ENCODE peak calls at places on chromosomes 13 and 19, in eight cellular contexts. One of them, this sample, is unnamed.

GRCh38 chr13:97327521-97328221 is 105.5 kb downstream of the MBNL2 start:
- DNase-seq in upper lobe of left lung: no peak
- DNase-seq in HepG2: no peak
- DNase-seq in transverse colon: no peak
- DNase-seq in SK-N-SH: no peak
- DNase-seq in H1: no peak
- DNase-seq in ovary: no peak
- DNase-seq in tibial nerve: no peak
- DNase-seq in this sample: no peak

GRCh38 chr13:27607125-27607524 is 13.2 kb downstream of the LNX2 start:
- DNase-seq in upper lobe of left lung: no peak
- DNase-seq in HepG2: peak; percentile 50
- DNase-seq in transverse colon: peak; percentile 23
- DNase-seq in SK-N-SH: no peak
- DNase-seq in H1: no peak
- DNase-seq in ovary: no peak
- DNase-seq in tibial nerve: no peak
- DNase-seq in this sample: no peak

GRCh38 chr19:3868770-3869456 is at the start of gene ZFR2:
- DNase-seq in upper lobe of left lung: peak; percentile 82
- DNase-seq in HepG2: no peak
- DNase-seq in transverse colon: no peak
- DNase-seq in SK-N-SH: peak; percentile 86
- DNase-seq in H1: peak; percentile 91
- DNase-seq in ovary: no peak
- DNase-seq in tibial nerve: no peak
- DNase-seq in this sample: no peak

GRCh38 chr19:27672309-27673047 is 1540.5 kb downstream of the UQCRFS1 start:
- DNase-seq in upper lobe of left lung: no peak
- DNase-seq in HepG2: no peak
- DNase-seq in transverse colon: no peak
- DNase-seq in SK-N-SH: no peak
- DNase-seq in H1: no peak
- DNase-seq in ovary: no peak
- DNase-seq in tibial nerve: no peak
- DNase-seq in this sample: peak; percentile 15

GRCh38 chr19:574658-575526 is 2.5 kb downstream of the BSG start:
- DNase-seq in upper lobe of left lung: peak; percentile 74
- DNase-seq in HepG2: peak; percentile 35
- DNase-seq in transverse colon: no peak
- DNase-seq in SK-N-SH: no peak
- DNase-seq in H1: no peak
- DNase-seq in ovary: no peak
- DNase-seq in tibial nerve: no peak
- DNase-seq in this sample: peak; percentile 69

GRCh38 chr13:98173431-98173921 is 3.6 kb downstream of the RNF113B start:
- DNase-seq in upper lobe of left lung: no peak
- DNase-seq in HepG2: peak; percentile 95
- DNase-seq in transverse colon: peak; percentile 15
- DNase-seq in SK-N-SH: no peak
- DNase-seq in H1: no peak
- DNase-seq in ovary: peak; percentile 50
- DNase-seq in tibial nerve: peak; percentile 10
- DNase-seq in this sample: no peak

GRCh38 chr13:94886191-94886590 is 173.8 kb upstream of the SOX21 start:
- DNase-seq in upper lobe of left lung: no peak
- DNase-seq in HepG2: no peak
- DNase-seq in transverse colon: no peak
- DNase-seq in SK-N-SH: no peak
- DNase-seq in H1: no peak
- DNase-seq in ovary: no peak
- DNase-seq in tibial nerve: no peak
- DNase-seq in this sample: no peak

GRCh38 chr19:51339313-51339686 is 2.6 kb downstream of the VSIG10L start:
- DNase-seq in upper lobe of left lung: no peak
- DNase-seq in HepG2: no peak
- DNase-seq in transverse colon: no peak
- DNase-seq in SK-N-SH: no peak
- DNase-seq in H1: no peak
- DNase-seq in ovary: no peak
- DNase-seq in tibial nerve: no peak
- DNase-seq in this sample: no peak

GRCh38 chr19:48355555-48355954 is 8.2 kb downstream of the TMEM143 start:
- DNase-seq in upper lobe of left lung: no peak
- DNase-seq in HepG2: no peak
- DNase-seq in transverse colon: no peak
- DNase-seq in SK-N-SH: no peak
- DNase-seq in H1: no peak
- DNase-seq in ovary: no peak
- DNase-seq in tibial nerve: no peak
- DNase-seq in this sample: no peak

GRCh38 chr13:23354520-23354919 is 79.0 kb downstream of the SACS start:
- DNase-seq in upper lobe of left lung: peak; percentile 30
- DNase-seq in HepG2: no peak
- DNase-seq in transverse colon: no peak
- DNase-seq in SK-N-SH: no peak
- DNase-seq in H1: no peak
- DNase-seq in ovary: no peak
- DNase-seq in tibial nerve: no peak
- DNase-seq in this sample: no peak

GRCh38 chr19:17618919-17619318 is 63.5 kb downstream of the COLGALT1 start:
- DNase-seq in upper lobe of left lung: no peak
- DNase-seq in HepG2: no peak
- DNase-seq in transverse colon: no peak
- DNase-seq in SK-N-SH: no peak
- DNase-seq in H1: no peak
- DNase-seq in ovary: no peak
- DNase-seq in tibial nerve: no peak
- DNase-seq in this sample: no peak

GRCh38 chr13:71964491-71965108 is 97.6 kb upstream of the DACH1 start:
- DNase-seq in upper lobe of left lung: no peak
- DNase-seq in HepG2: no peak
- DNase-seq in transverse colon: no peak
- DNase-seq in SK-N-SH: no peak
- DNase-seq in H1: no peak
- DNase-seq in ovary: no peak
- DNase-seq in tibial nerve: no peak
- DNase-seq in this sample: no peak

GRCh38 chr13:107669356-107669755 is 546.0 kb downstream of the LIG4 start:
- DNase-seq in upper lobe of left lung: no peak
- DNase-seq in HepG2: no peak
- DNase-seq in transverse colon: no peak
- DNase-seq in SK-N-SH: no peak
- DNase-seq in H1: no peak
- DNase-seq in ovary: no peak
- DNase-seq in tibial nerve: no peak
- DNase-seq in this sample: no peak

GRCh38 chr19:15091918-15092753 is 10.1 kb downstream of the OR1I1 start:
- DNase-seq in upper lobe of left lung: no peak
- DNase-seq in HepG2: peak; percentile 66
- DNase-seq in transverse colon: no peak
- DNase-seq in SK-N-SH: peak; percentile 50
- DNase-seq in H1: peak; percentile 54
- DNase-seq in ovary: peak; percentile 51
- DNase-seq in tibial nerve: peak; percentile 85
- DNase-seq in this sample: no peak

GRCh38 chr19:50416815-50417137 is 2.0 kb upstream of the SPIB start:
- DNase-seq in upper lobe of left lung: no peak
- DNase-seq in HepG2: no peak
- DNase-seq in transverse colon: no peak
- DNase-seq in SK-N-SH: no peak
- DNase-seq in H1: no peak
- DNase-seq in ovary: no peak
- DNase-seq in tibial nerve: no peak
- DNase-seq in this sample: no peak

GRCh38 chr19:613732-614567 is 19.4 kb downstream of the POLRMT start:
- DNase-seq in upper lobe of left lung: peak; percentile 79
- DNase-seq in HepG2: no peak
- DNase-seq in transverse colon: no peak
- DNase-seq in SK-N-SH: peak; percentile 53
- DNase-seq in H1: no peak
- DNase-seq in ovary: no peak
- DNase-seq in tibial nerve: no peak
- DNase-seq in this sample: no peak

GRCh38 chr19:12482505-12482886 is 2.1 kb downstream of the ZNF709 start:
- DNase-seq in upper lobe of left lung: no peak
- DNase-seq in HepG2: no peak
- DNase-seq in transverse colon: no peak
- DNase-seq in SK-N-SH: no peak
- DNase-seq in H1: no peak
- DNase-seq in ovary: no peak
- DNase-seq in tibial nerve: no peak
- DNase-seq in this sample: no peak

GRCh38 chr19:4987692-4988370 is 18.9 kb downstream of the KDM4B start:
- DNase-seq in upper lobe of left lung: no peak
- DNase-seq in HepG2: no peak
- DNase-seq in transverse colon: no peak
- DNase-seq in SK-N-SH: no peak
- DNase-seq in H1: no peak
- DNase-seq in ovary: no peak
- DNase-seq in tibial nerve: no peak
- DNase-seq in this sample: no peak

GRCh38 chr19:8451885-8452284 is 7.1 kb downstream of the HNRNPM start:
- DNase-seq in upper lobe of left lung: no peak
- DNase-seq in HepG2: peak; percentile 28
- DNase-seq in transverse colon: no peak
- DNase-seq in SK-N-SH: no peak
- DNase-seq in H1: no peak
- DNase-seq in ovary: no peak
- DNase-seq in tibial nerve: no peak
- DNase-seq in this sample: no peak

GRCh38 chr13:77861716-77862115 is 56.9 kb downstream of the EDNRB start:
- DNase-seq in upper lobe of left lung: no peak
- DNase-seq in HepG2: no peak
- DNase-seq in transverse colon: no peak
- DNase-seq in SK-N-SH: no peak
- DNase-seq in H1: no peak
- DNase-seq in ovary: no peak
- DNase-seq in tibial nerve: no peak
- DNase-seq in this sample: no peak

GRCh38 chr13:62702502-62702901 is 1286.9 kb upstream of the PCDH20 start:
- DNase-seq in upper lobe of left lung: no peak
- DNase-seq in HepG2: no peak
- DNase-seq in transverse colon: no peak
- DNase-seq in SK-N-SH: peak; percentile 21
- DNase-seq in H1: no peak
- DNase-seq in ovary: no peak
- DNase-seq in tibial nerve: no peak
- DNase-seq in this sample: no peak
- TF ChIP-seq EP300 in upper lobe of left lung: no peak
- TF ChIP-seq EP300 in HepG2: no peak
- TF ChIP-seq EP300 in transverse colon: no peak
- TF ChIP-seq EP300 in SK-N-SH: peak; percentile 82
- TF ChIP-seq EP300 in H1: no peak
- TF ChIP-seq EP300 in ovary: no peak
- TF ChIP-seq EP300 in tibial nerve: no peak
- TF ChIP-seq EP300 in this sample: no peak

GRCh38 chr13:112876305-112877000 is 92.6 kb upstream of the MCF2L start:
- DNase-seq in upper lobe of left lung: no peak
- DNase-seq in HepG2: no peak
- DNase-seq in transverse colon: no peak
- DNase-seq in SK-N-SH: no peak
- DNase-seq in H1: no peak
- DNase-seq in ovary: no peak
- DNase-seq in tibial nerve: no peak
- DNase-seq in this sample: no peak

GRCh38 chr13:112873851-112874750 is 94.9 kb upstream of the MCF2L start:
- DNase-seq in upper lobe of left lung: peak; percentile 84
- DNase-seq in HepG2: peak; percentile 67
- DNase-seq in transverse colon: peak; percentile 74
- DNase-seq in SK-N-SH: peak; percentile 93
- DNase-seq in H1: peak; percentile 97
- DNase-seq in ovary: peak; percentile 82
- DNase-seq in tibial nerve: peak; percentile 93
- DNase-seq in this sample: peak; percentile 86

GRCh38 chr13:112875627-112876026 is 93.4 kb upstream of the MCF2L start:
- DNase-seq in upper lobe of left lung: no peak
- DNase-seq in HepG2: no peak
- DNase-seq in transverse colon: no peak
- DNase-seq in SK-N-SH: no peak
- DNase-seq in H1: no peak
- DNase-seq in ovary: no peak
- DNase-seq in tibial nerve: no peak
- DNase-seq in this sample: no peak

GRCh38 chr13:112877066-112877465 is 91.9 kb upstream of the MCF2L start:
- DNase-seq in upper lobe of left lung: no peak
- DNase-seq in HepG2: no peak
- DNase-seq in transverse colon: no peak
- DNase-seq in SK-N-SH: no peak
- DNase-seq in H1: no peak
- DNase-seq in ovary: no peak
- DNase-seq in tibial nerve: no peak
- DNase-seq in this sample: no peak

GRCh38 chr13:112874751-112875300 is 94.2 kb upstream of the MCF2L start:
- DNase-seq in upper lobe of left lung: no peak
- DNase-seq in HepG2: no peak
- DNase-seq in transverse colon: no peak
- DNase-seq in SK-N-SH: no peak
- DNase-seq in H1: no peak
- DNase-seq in ovary: no peak
- DNase-seq in tibial nerve: no peak
- DNase-seq in this sample: no peak
- H3K36me3 ChIP-seq in upper lobe of left lung: peaks cover 3% of the 10 kb centered on the region
- H3K36me3 ChIP-seq in HepG2: peaks cover 63% of the 10 kb centered on the region
- H3K36me3 ChIP-seq in transverse colon: no peaks in the 10 kb centered on the region
- H3K36me3 ChIP-seq in SK-N-SH: no peaks in the 10 kb centered on the region
- H3K36me3 ChIP-seq in H1: peaks cover 6% of the 10 kb centered on the region
- H3K36me3 ChIP-seq in ovary: no peaks in the 10 kb centered on the region
- H3K36me3 ChIP-seq in tibial nerve: peaks cover 4% of the 10 kb centered on the region
- H3K36me3 ChIP-seq in this sample: peaks cover 48% of the 10 kb centered on the region

GRCh38 chr19:46542428-46543230 is 47.0 kb upstream of the PNMA8B start:
- DNase-seq in upper lobe of left lung: no peak
- DNase-seq in HepG2: peak; percentile 79
- DNase-seq in transverse colon: peak; percentile 91
- DNase-seq in SK-N-SH: peak; percentile 77
- DNase-seq in H1: peak; percentile 92
- DNase-seq in ovary: peak; percentile 93
- DNase-seq in tibial nerve: peak; percentile 100
- DNase-seq in this sample: peak; percentile 97

GRCh38 chr19:46551175-46551574 is 50.0 kb upstream of the CALM3 start:
- DNase-seq in upper lobe of left lung: no peak
- DNase-seq in HepG2: no peak
- DNase-seq in transverse colon: no peak
- DNase-seq in SK-N-SH: no peak
- DNase-seq in H1: no peak
- DNase-seq in ovary: no peak
- DNase-seq in tibial nerve: no peak
- DNase-seq in this sample: no peak

GRCh38 chr19:46550684-46551083 is 50.4 kb upstream of the CALM3 start:
- DNase-seq in upper lobe of left lung: no peak
- DNase-seq in HepG2: no peak
- DNase-seq in transverse colon: no peak
- DNase-seq in SK-N-SH: no peak
- DNase-seq in H1: no peak
- DNase-seq in ovary: no peak
- DNase-seq in tibial nerve: no peak
- DNase-seq in this sample: no peak

GRCh38 chr19:46546194-46546896 is 50.7 kb upstream of the PNMA8B start:
- DNase-seq in upper lobe of left lung: no peak
- DNase-seq in HepG2: peak; percentile 30
- DNase-seq in transverse colon: peak; percentile 60
- DNase-seq in SK-N-SH: peak; percentile 62
- DNase-seq in H1: peak; percentile 59
- DNase-seq in ovary: peak; percentile 44
- DNase-seq in tibial nerve: peak; percentile 13
- DNase-seq in this sample: peak; percentile 60
- TF ChIP-seq EP300 in upper lobe of left lung: no peak
- TF ChIP-seq EP300 in HepG2: no peak
- TF ChIP-seq EP300 in transverse colon: no peak
- TF ChIP-seq EP300 in SK-N-SH: no peak
- TF ChIP-seq EP300 in H1: no peak
- TF ChIP-seq EP300 in ovary: no peak
- TF ChIP-seq EP300 in tibial nerve: no peak
- TF ChIP-seq EP300 in this sample: no peak

GRCh38 chr13:28679628-28680027 is 20.7 kb downstream of the POMP start:
- DNase-seq in upper lobe of left lung: no peak
- DNase-seq in HepG2: peak; percentile 9
- DNase-seq in transverse colon: no peak
- DNase-seq in SK-N-SH: no peak
- DNase-seq in H1: no peak
- DNase-seq in ovary: no peak
- DNase-seq in tibial nerve: no peak
- DNase-seq in this sample: no peak
- H3K36me3 ChIP-seq in upper lobe of left lung: peaks cover 21% of the 10 kb centered on the region
- H3K36me3 ChIP-seq in HepG2: peaks cover 36% of the 10 kb centered on the region
- H3K36me3 ChIP-seq in transverse colon: peaks cover 36% of the 10 kb centered on the region
- H3K36me3 ChIP-seq in SK-N-SH: peaks cover 40% of the 10 kb centered on the region
- H3K36me3 ChIP-seq in H1: no peaks in the 10 kb centered on the region
- H3K36me3 ChIP-seq in ovary: no peaks in the 10 kb centered on the region
- H3K36me3 ChIP-seq in tibial nerve: peaks cover 6% of the 10 kb centered on the region
- H3K36me3 ChIP-seq in this sample: peaks cover 29% of the 10 kb centered on the region